ENCODE peak calls at places on chromosome 7, in seven cellular contexts. O is CD4-positive, alpha-beta T cell; J is GM20000; C is foreskin fibroblast; N is AG04450; W is cardiac fibroblast; D is A549. G is an unnamed sample.

GRCh38 chr7:82926477-82926876 is 236.2 kb downstream of the PCLO start:
- DNase-seq in O (no peak), J (no peak), C (no peak), N (no peak), W (no peak), D (no peak), G (no peak)

GRCh38 chr7:130486114-130486962 is 5.5 kb upstream of the MEST start:
- DNase-seq in O (peak), J (peak), C (no peak), N (no peak), W (no peak), D (peak), G (no peak)

GRCh38 chr7:40887099-40887498 is 752.3 kb downstream of the SUGCT start:
- DNase-seq in O (no peak), J (no peak), C (peak), N (no peak), W (no peak), D (no peak), G (no peak)

GRCh38 chr7:48416327-48416908 is 245.2 kb downstream of the ABCA13 start:
- DNase-seq in O (no peak), J (no peak), C (no peak), N (no peak), W (no peak), D (no peak), G (no peak)

GRCh38 chr7:37284805-37285211 is 163.9 kb downstream of the ELMO1 start:
- DNase-seq in O (peak), J (peak), C (no peak), N (no peak), W (peak), D (peak), G (no peak)

GRCh38 chr7:40437498-40437897 is 302.7 kb downstream of the SUGCT start:
- DNase-seq in O (no peak), J (no peak), C (peak), N (peak), W (peak), D (no peak), G (peak)

GRCh38 chr7:494906-495305 is 24.7 kb downstream of the PDGFA start:
- DNase-seq in O (no peak), J (no peak), C (no peak), N (no peak), W (no peak), D (no peak), G (no peak)

GRCh38 chr7:2247141-2247985 is 5.3 kb downstream of the NUDT1 start:
- DNase-seq in O (no peak), J (peak), C (no peak), N (no peak), W (peak), D (peak), G (no peak)

GRCh38 chr7:46291601-46292150 is 370.6 kb upstream of the IGFBP3 start:
- DNase-seq in O (no peak), J (peak), C (peak), N (no peak), W (peak), D (no peak), G (no peak)

GRCh38 chr7:8597565-8597964 is 164.2 kb downstream of the NXPH1 start:
- DNase-seq in O (no peak), J (no peak), C (no peak), N (no peak), W (no peak), D (no peak), G (no peak)

GRCh38 chr7:127809285-127809702 is 157.3 kb downstream of the SND1 start:
- DNase-seq in O (no peak), J (no peak), C (peak), N (peak), W (no peak), D (no peak), G (no peak)

GRCh38 chr7:131867461-131867860 is 311.0 kb upstream of the PODXL start:
- DNase-seq in O (no peak), J (no peak), C (no peak), N (no peak), W (no peak), D (no peak), G (no peak)

GRCh38 chr7:95327356-95327755 is 3.0 kb upstream of the PON1 start:
- DNase-seq in O (no peak), J (no peak), C (no peak), N (no peak), W (peak), D (no peak), G (no peak)

GRCh38 chr7:87310790-87311419 is 34.6 kb upstream of the CROT start:
- DNase-seq in O (no peak), J (no peak), C (no peak), N (no peak), W (no peak), D (no peak), G (no peak)

GRCh38 chr7:151503902-151504714 is 15.6 kb downstream of the RHEB start:
- DNase-seq in O (no peak), J (no peak), C (peak), N (peak), W (peak), D (no peak), G (peak)

GRCh38 chr7:134932707-134933370 is 53.5 kb upstream of the AGBL3 start:
- DNase-seq in O (no peak), J (peak), C (no peak), N (no peak), W (peak), D (no peak), G (no peak)

GRCh38 chr7:35702541-35702940 is 7.6 kb upstream of the HERPUD2 start:
- DNase-seq in O (no peak), J (no peak), C (no peak), N (no peak), W (no peak), D (no peak), G (no peak)

GRCh38 chr7:142669074-142669654 is 80.1 kb upstream of the PRSS1 start:
- DNase-seq in O (no peak), J (peak), C (peak), N (no peak), W (peak), D (peak), G (no peak)
- TF ChIP-seq CTCF in O (peak), J (no peak), C (peak), N (peak), W (peak), D (no peak), G (peak)

DNA sequence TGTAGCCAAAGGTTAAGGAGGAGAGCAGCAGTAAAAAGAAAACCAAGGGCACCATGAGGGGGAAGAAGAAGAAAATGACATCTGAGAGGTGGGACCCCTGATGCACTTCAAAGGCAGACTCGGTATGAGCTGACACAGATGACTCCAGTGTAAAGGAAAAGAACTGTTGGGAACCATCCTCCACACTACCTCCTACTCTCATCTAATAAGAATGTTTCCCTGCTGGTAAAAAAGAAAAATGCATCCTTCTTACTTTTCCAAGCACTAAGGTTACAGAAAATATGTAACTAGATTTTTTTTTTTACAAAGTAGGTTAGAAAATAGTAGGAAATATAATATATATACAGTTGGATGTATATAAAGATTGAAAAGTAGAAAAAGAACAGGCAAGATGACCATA is 16.9 kb downstream of the TAS2R41 start:
- DNase-seq in O (no peak), J (no peak), C (no peak), N (no peak), W (peak), D (peak), G (no peak)
- TF ChIP-seq CTCF in O (no peak), J (no peak), C (peak), N (peak), W (peak), D (no peak), G (no peak)

DNA sequence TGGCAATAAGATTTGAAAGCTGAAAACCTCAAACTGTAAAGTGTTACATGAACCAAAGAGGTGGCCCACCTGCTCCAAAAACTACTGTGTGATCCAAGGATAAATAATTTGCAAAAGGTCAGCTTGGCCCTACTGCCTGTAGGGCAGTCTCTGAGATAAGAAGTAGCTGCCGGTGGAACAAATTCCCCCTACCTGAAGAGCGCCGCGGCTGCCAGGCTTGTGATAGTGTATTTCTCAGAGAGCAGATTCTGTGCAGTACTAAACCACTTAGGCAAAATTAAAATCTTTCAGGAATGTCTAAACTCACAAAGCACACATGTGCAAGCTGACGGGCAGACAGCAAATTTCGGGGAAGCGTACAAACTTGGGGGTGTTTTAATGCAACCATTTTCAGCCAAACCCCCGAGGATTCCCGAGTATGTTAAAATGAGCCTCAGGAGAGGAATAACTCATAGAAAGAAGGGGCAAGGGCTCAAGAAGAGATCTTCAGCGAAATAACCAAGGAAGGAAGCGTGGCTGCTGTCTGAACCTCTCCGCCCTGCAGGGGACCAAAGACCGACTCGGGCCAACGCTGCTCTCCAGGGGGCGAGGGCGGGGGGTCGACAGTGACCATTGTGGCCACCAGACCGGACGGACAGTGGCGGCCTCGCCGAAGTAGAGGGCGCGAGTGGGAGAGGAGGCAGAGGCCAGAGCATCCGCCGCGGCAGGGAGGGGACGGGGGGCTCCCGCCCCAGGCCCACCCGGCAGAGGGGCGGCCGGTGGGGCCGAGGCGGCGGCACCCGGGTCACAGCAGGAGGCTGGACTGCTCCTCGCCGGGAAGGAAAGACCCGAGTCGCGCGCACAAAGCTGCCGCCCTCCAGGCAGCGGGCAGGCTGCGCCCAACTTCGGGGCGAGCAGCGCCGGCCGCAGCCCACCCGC is 874 bp downstream of the HYCC1 start:
- DNase-seq in O (peak), J (no peak), C (no peak), N (no peak), W (no peak), D (peak), G (no peak)
- TF ChIP-seq CTCF in O (no peak), J (peak), C (no peak), N (no peak), W (no peak), D (no peak), G (no peak)

DNA sequence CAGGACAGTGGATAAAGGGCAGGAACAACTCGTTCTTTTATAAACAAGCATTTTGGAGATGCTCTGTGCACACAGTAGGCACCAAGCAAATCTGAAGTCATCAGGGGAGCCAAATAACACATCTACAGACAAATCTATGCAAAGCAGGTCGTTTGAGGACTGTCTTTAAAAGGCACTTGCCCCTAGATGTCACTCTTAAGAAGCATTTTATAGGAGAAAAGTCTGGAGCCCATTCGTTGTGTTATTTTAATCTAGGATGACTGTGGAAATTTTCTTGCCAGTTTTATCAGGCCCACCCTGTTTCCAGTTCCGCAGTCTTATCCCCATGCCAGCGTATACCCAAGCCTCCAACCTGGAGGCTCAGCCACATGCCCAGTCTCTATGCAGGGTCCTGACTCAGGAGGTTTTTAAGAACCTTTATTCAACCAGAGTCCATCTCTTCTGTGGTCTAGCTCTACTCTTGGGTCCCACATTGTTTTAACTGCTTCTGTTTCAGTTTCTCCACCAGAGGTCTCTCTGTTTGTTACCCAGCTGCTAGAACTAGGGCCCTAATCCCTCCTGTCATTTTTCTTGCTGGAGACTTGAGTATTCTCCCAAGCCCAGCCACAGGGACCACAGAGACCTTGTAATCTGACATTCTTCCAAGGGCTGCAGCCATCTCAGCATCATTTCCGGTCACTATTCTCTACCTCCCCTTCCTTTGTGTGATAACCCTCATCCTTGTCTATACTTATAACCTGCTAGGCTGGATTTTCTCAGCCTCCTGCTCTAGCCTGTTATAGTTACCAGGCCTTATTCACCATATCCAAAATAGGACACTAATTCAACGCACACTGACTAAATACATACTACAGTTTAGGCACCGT is 26.7 kb downstream of the PIK3CG start:
- DNase-seq in O (no peak), J (no peak), C (no peak), N (no peak), W (no peak), D (no peak), G (no peak)
- TF ChIP-seq CTCF in O (no peak), J (no peak), C (no peak), N (no peak), W (no peak), D (no peak), G (no peak)

DNA sequence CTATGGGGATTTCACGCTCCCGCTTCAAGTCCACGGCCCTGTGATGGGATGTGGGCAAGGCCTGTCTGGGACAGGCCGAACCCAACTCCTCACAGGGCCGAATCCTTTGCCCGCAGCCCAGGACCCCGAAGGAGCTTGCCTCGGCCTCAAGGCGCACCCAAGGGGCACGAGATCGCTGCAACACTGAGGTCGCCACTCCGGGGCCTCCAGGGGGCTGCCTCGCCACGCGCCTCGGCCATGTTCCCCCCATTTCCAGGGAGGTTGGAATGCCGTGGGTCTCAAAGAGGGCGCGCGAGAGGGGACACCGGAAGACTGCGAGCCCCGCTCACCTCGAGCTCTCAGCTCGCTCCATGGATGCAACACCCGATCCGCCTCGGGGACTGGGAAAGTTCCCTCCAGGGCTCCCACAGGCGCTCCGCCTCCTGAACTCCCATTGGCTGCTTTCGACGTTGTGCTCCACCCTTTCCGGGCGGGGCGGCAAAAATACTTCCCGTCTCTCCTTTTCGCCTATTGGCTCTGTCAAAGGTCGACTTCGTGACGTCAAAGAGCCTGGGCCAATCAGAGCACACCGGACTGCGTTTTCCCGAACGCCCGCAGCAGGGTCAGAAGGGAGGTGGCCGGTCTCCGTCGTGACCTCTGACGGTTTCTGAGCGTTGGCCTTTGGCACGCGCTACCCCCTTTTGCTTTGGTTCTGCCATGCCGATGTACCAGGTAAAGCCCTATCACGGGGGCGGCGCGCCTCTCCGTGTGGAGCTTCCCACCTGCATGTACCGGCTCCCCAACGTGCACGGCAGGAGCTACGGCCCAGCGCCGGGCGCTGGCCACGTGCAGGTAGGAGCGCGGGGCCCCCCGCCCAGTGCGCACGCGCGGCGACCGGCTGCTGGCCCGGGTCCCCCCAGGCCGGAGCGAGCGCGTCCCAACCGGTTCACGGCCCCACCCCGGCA is at the start of the genes AIMP2 and PMS2:
- DNase-seq in O (peak), J (peak), C (peak), N (peak), W (peak), D (peak), G (peak)
- TF ChIP-seq CTCF in O (peak), J (no peak), C (no peak), N (peak), W (no peak), D (no peak), G (peak)

G was measured in AG09319.